ENCODE peak calls at places on chromosomes 16 and 17, in nine cellular contexts. R is stomach; G is dorsolateral prefrontal cortex; K is ascending aorta; V is MM.1S; E is AG09309; S is lower leg skin; M is fibroblast of lung; B is CD8-positive, alpha-beta T cell. L is an unnamed sample.
A peak's percentile ranks its signal among the peaks of the same experiment; 100 is the strongest.

GRCh38 chr17:51486091-51486490 is 225.7 kb downstream of the UTP18 start:
- DNase-seq in R (peak; percentile 34), G (no peak), K (no peak), V (no peak), E (no peak), S (no peak), M (no peak), B (no peak), L (no peak)

GRCh38 chr16:21064203-21064602 is 86.4 kb downstream of the DNAH3 start:
- DNase-seq in R (no peak), G (no peak), K (no peak), V (no peak), E (no peak), S (no peak), M (no peak), B (no peak), L (no peak)

GRCh38 chr17:2792541-2793169 is 3.6 kb upstream of the RAP1GAP2 start:
- DNase-seq in R (no peak), G (no peak), K (no peak), V (no peak), E (no peak), S (no peak), M (no peak), B (peak; percentile 76), L (no peak)

GRCh38 chr16:11389631-11390565 is 44.6 kb downstream of the RMI2 start:
- DNase-seq in R (no peak), G (peak; percentile 23), K (no peak), V (no peak), E (no peak), S (no peak), M (no peak), B (no peak), L (no peak)

GRCh38 chr17:61452301-61453290 is at the start of gene TBX4:
- DNase-seq in R (no peak), G (no peak), K (no peak), V (no peak), E (no peak), S (no peak), M (no peak), B (no peak), L (no peak)

GRCh38 chr16:71287903-71288302 is 1.3 kb downstream of the CMTR2 start:
- DNase-seq in R (no peak), G (no peak), K (no peak), V (no peak), E (no peak), S (no peak), M (no peak), B (no peak), L (no peak)

GRCh38 chr17:78883533-78884131 is 19.4 kb downstream of the CEP295NL start:
- DNase-seq in R (peak; percentile 56), G (peak; percentile 91), K (peak; percentile 75), V (no peak), E (peak; percentile 82), S (peak; percentile 96), M (peak; percentile 95), B (no peak), L (peak; percentile 97)

GRCh38 chr16:11824362-11824761 is 27.0 kb downstream of the RSL1D1 start:
- DNase-seq in R (peak; percentile 30), G (no peak), K (peak; percentile 14), V (no peak), E (no peak), S (peak; percentile 93), M (no peak), B (no peak), L (peak; percentile 54)

GRCh38 chr17:19748807-19749193 is 702 bp upstream of the ALDH3A1 start:
- DNase-seq in R (no peak), G (no peak), K (no peak), V (no peak), E (no peak), S (no peak), M (no peak), B (no peak), L (no peak)

GRCh38 chr17:5789443-5789842 is 205.1 kb upstream of the NLRP1 start:
- DNase-seq in R (no peak), G (no peak), K (no peak), V (no peak), E (no peak), S (peak; percentile 54), M (peak; percentile 51), B (no peak), L (no peak)

GRCh38 chr17:48484256-48484655 is 46.6 kb downstream of the HOXB1 start:
- DNase-seq in R (no peak), G (no peak), K (no peak), V (no peak), E (no peak), S (no peak), M (peak; percentile 87), B (no peak), L (peak; percentile 64)

DNA sequence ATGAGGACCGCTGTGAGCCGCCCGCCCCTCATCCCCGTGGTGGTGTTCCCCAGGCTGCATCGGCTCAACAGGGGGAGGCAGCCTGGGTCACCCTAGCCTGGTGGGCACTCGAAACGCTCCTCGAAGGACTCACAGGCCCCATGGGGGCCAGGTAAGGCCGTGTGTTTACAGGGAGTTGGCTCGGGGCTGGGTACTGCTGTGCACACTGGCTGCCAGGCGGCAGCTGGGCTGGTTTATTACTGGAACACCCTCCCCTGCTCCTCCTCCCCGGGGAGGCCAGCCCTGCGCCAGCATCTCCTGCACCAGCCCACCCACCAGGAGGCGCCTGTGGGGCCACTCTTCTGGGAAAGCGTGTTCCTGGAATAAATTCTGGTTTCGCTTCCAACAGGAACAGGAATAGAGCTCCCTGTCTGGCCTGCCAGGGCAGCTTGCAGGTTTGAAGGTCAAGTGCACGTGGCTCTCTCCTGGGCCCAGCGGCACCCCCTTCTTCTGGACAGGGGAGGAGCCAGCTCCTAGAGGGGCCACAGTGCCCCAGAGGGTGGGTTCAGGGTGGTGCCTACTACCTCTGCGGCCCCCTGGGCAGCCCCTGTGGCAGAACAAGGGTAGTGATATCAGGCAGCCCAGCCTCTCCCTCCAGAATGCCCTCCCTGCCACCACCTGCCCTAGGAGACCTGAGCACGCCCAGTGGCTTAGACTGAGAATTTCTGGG is 11.3 kb downstream of the MCRIP1 start:
- DNase-seq in R (peak; percentile 96), G (peak; percentile 81), K (peak; percentile 27), V (no peak), E (no peak), S (peak; percentile 94), M (peak; percentile 14), B (no peak), L (peak; percentile 73)
- H3K4me3 ChIP-seq in R (no peak overlapping the region), G (no peak overlapping the region), K (no peak overlapping the region), V (no peak overlapping the region), E (no peak overlapping the region), S (no peak overlapping the region), M (no peak overlapping the region), B (no peak overlapping the region), L (no peak overlapping the region)

GRCh38 chr17:72616457-72616856 is 476.0 kb downstream of the SLC39A11 start:
- DNase-seq in R (no peak), G (no peak), K (no peak), V (no peak), E (no peak), S (no peak), M (no peak), B (no peak), L (no peak)

GRCh38 chr17:72619976-72620650 is 472.4 kb downstream of the SLC39A11 start:
- DNase-seq in R (no peak), G (no peak), K (no peak), V (no peak), E (no peak), S (no peak), M (no peak), B (no peak), L (no peak)

GRCh38 chr17:72615627-72615991 is 476.9 kb downstream of the SLC39A11 start:
- DNase-seq in R (no peak), G (no peak), K (no peak), V (no peak), E (no peak), S (no peak), M (no peak), B (no peak), L (no peak)

GRCh38 chr17:72617557-72617956 is 474.9 kb downstream of the SLC39A11 start:
- DNase-seq in R (no peak), G (no peak), K (no peak), V (no peak), E (no peak), S (no peak), M (no peak), B (no peak), L (no peak)

DNA sequence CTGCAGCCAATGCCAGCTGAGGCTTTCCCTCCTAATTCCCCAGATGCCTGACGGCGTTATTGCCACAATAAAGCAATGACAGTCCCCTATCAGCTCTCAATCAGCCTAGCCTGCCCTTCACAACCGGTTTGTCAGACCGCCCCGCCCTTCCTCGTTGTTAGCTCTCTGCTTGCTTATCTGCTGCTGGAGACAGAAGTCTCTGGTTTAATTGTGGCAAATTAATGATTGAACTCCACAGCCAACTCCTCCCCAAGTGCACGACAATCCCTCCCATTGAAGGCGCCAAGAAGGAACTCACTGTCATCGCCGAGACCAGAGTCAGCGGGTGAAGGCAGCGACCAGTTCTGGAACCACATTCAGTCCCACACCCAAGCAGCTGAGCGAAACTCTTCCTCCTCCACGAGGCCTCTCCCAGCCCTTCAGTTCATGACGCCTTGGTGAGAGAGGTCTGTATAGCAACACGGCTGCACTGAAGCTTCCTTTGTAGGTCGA is 474.4 kb downstream of the SLC39A11 start:
- DNase-seq in R (peak; percentile 83), G (no peak), K (no peak), V (no peak), E (no peak), S (no peak), M (no peak), B (peak; percentile 27), L (no peak)
- TF ChIP-seq CTCF in R (no peak), G (no peak), K (no peak), V (no peak), E (no peak), S (no peak), M (no peak), B (no peak), L (no peak)

GRCh38 chr17:56289321-56289720 is 136.0 kb downstream of the ANKFN1 start:
- DNase-seq in R (no peak), G (no peak), K (no peak), V (no peak), E (no peak), S (no peak), M (no peak), B (no peak), L (peak; percentile 39)

GRCh38 chr17:56292628-56293027 is 139.4 kb downstream of the ANKFN1 start:
- DNase-seq in R (no peak), G (no peak), K (no peak), V (peak; percentile 19), E (no peak), S (no peak), M (peak; percentile 23), B (no peak), L (no peak)

GRCh38 chr17:56292010-56292409 is 138.7 kb downstream of the ANKFN1 start:
- DNase-seq in R (no peak), G (no peak), K (no peak), V (no peak), E (peak; percentile 27), S (no peak), M (peak; percentile 82), B (no peak), L (peak; percentile 76)

GRCh38 chr17:56291226-56291805 is 138.0 kb downstream of the ANKFN1 start:
- DNase-seq in R (no peak), G (no peak), K (no peak), V (no peak), E (no peak), S (no peak), M (no peak), B (no peak), L (no peak)

GRCh38 chr17:56290486-56291118 is 137.3 kb downstream of the ANKFN1 start:
- DNase-seq in R (no peak), G (no peak), K (no peak), V (peak; percentile 40), E (no peak), S (no peak), M (no peak), B (no peak), L (no peak)
- H3K4me3 ChIP-seq in R (no peak overlapping the region), G (no peak overlapping the region), K (no peak overlapping the region), V (peak overlapping the region; percentile 5), E (no peak overlapping the region), S (no peak overlapping the region), M (no peak overlapping the region), B (peak overlapping the region; percentile 17), L (no peak overlapping the region)

GRCh38 chr17:81712468-81713003 is 452 bp downstream of the SLC25A10 start:
- DNase-seq in R (peak; percentile 37), G (no peak), K (no peak), V (peak; percentile 37), E (no peak), S (no peak), M (no peak), B (no peak), L (peak; percentile 22)
- TF ChIP-seq CTCF in R (no peak), G (no peak), K (no peak), V (peak; percentile 20), E (peak; percentile 25), S (no peak), M (no peak), B (no peak), L (peak; percentile 9)